ENCODE peak calls at places on chromosomes 13 and 19, in four cellular contexts. One of them, this sample, is unnamed.
A peak's percentile ranks its signal among the peaks of the same experiment; 100 is the strongest.

GRCh38 chr19:50189326-50189725 is 14.1 kb upstream of the MYH14 start:
- DNase-seq in neural progenitor cell: no peak
- DNase-seq in body of pancreas: no peak
- DNase-seq in prostate gland: no peak
- DNase-seq in this sample: no peak

GRCh38 chr19:11978492-11979100 is 13.8 kb downstream of the ZNF763 start:
- DNase-seq in neural progenitor cell: no peak
- DNase-seq in prostate gland: no peak
- DNase-seq in body of pancreas: no peak
- DNase-seq in this sample: no peak

GRCh38 chr13:80040219-80040976 is 300.5 kb downstream of the SPRY2 start:
- DNase-seq in body of pancreas: no peak
- DNase-seq in neural progenitor cell: no peak
- DNase-seq in prostate gland: no peak
- DNase-seq in this sample: peak; percentile 94

GRCh38 chr13:67515895-67516294 is 285.8 kb upstream of the PCDH9 start:
- DNase-seq in body of pancreas: no peak
- DNase-seq in neural progenitor cell: no peak
- DNase-seq in prostate gland: no peak
- DNase-seq in this sample: peak; percentile 65

GRCh38 chr13:48156466-48156865 is 61.6 kb upstream of the MED4 start:
- DNase-seq in prostate gland: no peak
- DNase-seq in body of pancreas: no peak
- DNase-seq in neural progenitor cell: no peak
- DNase-seq in this sample: peak; percentile 69

GRCh38 chr19:4380254-4380727 is 20.1 kb downstream of the SH3GL1 start:
- DNase-seq in body of pancreas: peak; percentile 21
- DNase-seq in prostate gland: no peak
- DNase-seq in neural progenitor cell: no peak
- DNase-seq in this sample: peak; percentile 34

GRCh38 chr13:23175920-23176319 is 4.9 kb upstream of the SGCG start:
- DNase-seq in body of pancreas: no peak
- DNase-seq in prostate gland: no peak
- DNase-seq in neural progenitor cell: no peak
- DNase-seq in this sample: no peak

GRCh38 chr19:38308006-38308766 is 4.1 kb downstream of the C19orf33 start:
- DNase-seq in body of pancreas: no peak
- DNase-seq in neural progenitor cell: no peak
- DNase-seq in prostate gland: no peak
- DNase-seq in this sample: no peak

GRCh38 chr13:97193577-97193976 is 28.6 kb upstream of the MBNL2 start:
- DNase-seq in prostate gland: no peak
- DNase-seq in neural progenitor cell: no peak
- DNase-seq in body of pancreas: no peak
- DNase-seq in this sample: no peak

GRCh38 chr19:33404506-33404905 is 31.0 kb downstream of the CEBPG start:
- DNase-seq in neural progenitor cell: no peak
- DNase-seq in body of pancreas: no peak
- DNase-seq in prostate gland: no peak
- DNase-seq in this sample: no peak

GRCh38 chr19:36246006-36246391 is 31.1 kb downstream of the ZNF146 start:
- DNase-seq in neural progenitor cell: no peak
- DNase-seq in body of pancreas: no peak
- DNase-seq in prostate gland: no peak
- DNase-seq in this sample: no peak

GRCh38 chr13:40197936-40198335 is 468.5 kb downstream of the FOXO1 start:
- DNase-seq in prostate gland: no peak
- DNase-seq in neural progenitor cell: no peak
- DNase-seq in body of pancreas: no peak
- DNase-seq in this sample: no peak

GRCh38 chr19:18118420-18119242 is 21.1 kb downstream of the MAST3 start:
- DNase-seq in prostate gland: no peak
- DNase-seq in neural progenitor cell: no peak
- DNase-seq in body of pancreas: peak; percentile 25
- DNase-seq in this sample: no peak

GRCh38 chr13:45339867-45340266 is 1.1 kb downstream of the TPT1 start:
- DNase-seq in neural progenitor cell: no peak
- DNase-seq in prostate gland: no peak
- DNase-seq in body of pancreas: no peak
- DNase-seq in this sample: no peak

GRCh38 chr19:46080561-46080960 is 39.8 kb upstream of the IGFL4 start:
- DNase-seq in neural progenitor cell: no peak
- DNase-seq in body of pancreas: no peak
- DNase-seq in prostate gland: no peak
- DNase-seq in this sample: peak; percentile 79

GRCh38 chr13:20721454-20722357 is 18.2 kb downstream of the IL17D start:
- DNase-seq in prostate gland: no peak
- DNase-seq in neural progenitor cell: peak; percentile 77
- DNase-seq in body of pancreas: peak; percentile 51
- DNase-seq in this sample: peak; percentile 45

GRCh38 chr13:92175330-92175729 is 776.9 kb downstream of the GPC5 start:
- DNase-seq in body of pancreas: no peak
- DNase-seq in neural progenitor cell: peak; percentile 65
- DNase-seq in prostate gland: peak; percentile 5
- DNase-seq in this sample: peak; percentile 41

GRCh38 chr13:99357149-99357596 is 50.0 kb upstream of the GPR183 start:
- DNase-seq in body of pancreas: no peak
- DNase-seq in neural progenitor cell: no peak
- DNase-seq in prostate gland: no peak
- DNase-seq in this sample: no peak

GRCh38 chr13:104779311-104779710 is 1713.1 kb upstream of the SLC10A2 start:
- DNase-seq in prostate gland: no peak
- DNase-seq in body of pancreas: no peak
- DNase-seq in neural progenitor cell: peak; percentile 21
- DNase-seq in this sample: peak; percentile 20

GRCh38 chr13:73934215-73934623 is 200.0 kb downstream of the KLF12 start:
- DNase-seq in neural progenitor cell: no peak
- DNase-seq in body of pancreas: no peak
- DNase-seq in prostate gland: no peak
- DNase-seq in this sample: no peak

DNA sequence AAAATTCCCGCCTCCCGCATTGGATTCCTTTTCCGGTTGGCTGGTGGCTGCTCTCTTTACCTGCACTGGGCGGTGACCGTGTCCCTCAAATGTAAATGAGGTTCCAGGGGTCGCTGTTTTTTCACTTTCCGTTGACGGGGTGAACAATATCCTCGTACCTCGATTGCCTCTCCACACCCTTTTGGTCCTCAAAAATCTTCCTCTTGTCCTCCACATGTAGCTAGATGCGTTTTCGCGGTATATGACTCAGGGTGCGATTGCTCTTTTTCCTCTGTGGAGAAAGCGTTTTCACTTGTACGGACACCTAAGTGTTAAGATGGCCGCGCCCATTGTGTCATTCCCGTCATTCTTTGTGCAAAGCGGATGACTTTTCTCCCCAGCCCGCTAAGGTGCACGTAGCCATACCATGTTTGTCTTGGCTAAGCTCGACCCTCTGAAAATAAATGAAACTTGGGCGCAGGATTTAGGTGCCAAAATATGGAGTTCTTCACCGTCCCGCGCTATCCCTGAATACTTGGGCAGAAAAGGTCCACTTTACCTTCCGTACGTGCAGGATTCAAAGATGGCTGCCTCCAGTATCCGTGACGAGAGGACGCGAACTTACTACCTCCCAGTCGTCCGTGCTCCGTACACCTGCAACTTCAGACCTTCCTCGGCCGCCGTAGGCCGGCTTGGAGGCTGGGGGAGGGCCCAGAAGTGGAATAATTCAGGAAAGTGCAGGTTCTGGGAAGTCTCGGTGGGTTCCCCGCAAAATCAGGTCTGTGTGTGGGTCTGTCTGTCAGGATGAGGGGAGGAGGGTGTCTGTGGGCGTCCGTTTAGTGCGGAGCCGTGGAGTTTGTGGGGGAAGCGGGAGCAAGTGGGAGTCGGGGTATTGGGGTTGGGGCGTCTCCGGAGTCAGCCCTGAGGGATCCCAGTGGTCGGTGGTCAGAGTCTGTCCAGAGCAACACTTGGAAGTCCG is at the start of gene ZNF613:
- DNase-seq in neural progenitor cell: peak; percentile 92
- DNase-seq in body of pancreas: peak; percentile 91
- DNase-seq in prostate gland: peak; percentile 89
- DNase-seq in this sample: peak; percentile 95
- TF ChIP-seq CTCF in neural progenitor cell: peak; percentile 47
- TF ChIP-seq CTCF in body of pancreas: peak; percentile 67
- TF ChIP-seq CTCF in prostate gland: no peak
- TF ChIP-seq CTCF in this sample: no peak

GRCh38 chr13:31476753-31477152 is 262.6 kb upstream of the RXFP2 start:
- DNase-seq in prostate gland: no peak
- DNase-seq in neural progenitor cell: no peak
- DNase-seq in body of pancreas: no peak
- DNase-seq in this sample: no peak
- TF ChIP-seq CTCF in prostate gland: no peak
- TF ChIP-seq CTCF in neural progenitor cell: peak; percentile 25
- TF ChIP-seq CTCF in body of pancreas: peak; percentile 6
- TF ChIP-seq CTCF in this sample: no peak

GRCh38 chr13:36224730-36225129 is 10.4 kb upstream of the SOHLH2 start:
- DNase-seq in neural progenitor cell: no peak
- DNase-seq in prostate gland: no peak
- DNase-seq in body of pancreas: no peak
- DNase-seq in this sample: no peak
- TF ChIP-seq CTCF in neural progenitor cell: no peak
- TF ChIP-seq CTCF in prostate gland: no peak
- TF ChIP-seq CTCF in body of pancreas: no peak
- TF ChIP-seq CTCF in this sample: no peak

GRCh38 chr13:60379837-60380236 is 17.2 kb upstream of the TDRD3 start:
- DNase-seq in neural progenitor cell: peak; percentile 36
- DNase-seq in body of pancreas: no peak
- DNase-seq in prostate gland: no peak
- DNase-seq in this sample: peak; percentile 9
- TF ChIP-seq CTCF in neural progenitor cell: peak; percentile 41
- TF ChIP-seq CTCF in body of pancreas: no peak
- TF ChIP-seq CTCF in prostate gland: no peak
- TF ChIP-seq CTCF in this sample: no peak

GRCh38 chr19:6394831-6395230 is 1.9 kb upstream of the GTF2F1 start:
- DNase-seq in neural progenitor cell: no peak
- DNase-seq in prostate gland: no peak
- DNase-seq in body of pancreas: no peak
- DNase-seq in this sample: no peak

GRCh38 chr19:6393982-6394412 is 1.0 kb upstream of the GTF2F1 start:
- DNase-seq in body of pancreas: no peak
- DNase-seq in neural progenitor cell: no peak
- DNase-seq in prostate gland: no peak
- DNase-seq in this sample: no peak

GRCh38 chr19:6396305-6396704 is 3.3 kb upstream of the GTF2F1 start:
- DNase-seq in neural progenitor cell: no peak
- DNase-seq in body of pancreas: no peak
- DNase-seq in prostate gland: no peak
- DNase-seq in this sample: no peak

GRCh38 chr19:6392219-6393073 is 518 bp downstream of the GTF2F1 start:
- DNase-seq in neural progenitor cell: peak; percentile 18
- DNase-seq in body of pancreas: no peak
- DNase-seq in prostate gland: no peak
- DNase-seq in this sample: no peak

DNA sequence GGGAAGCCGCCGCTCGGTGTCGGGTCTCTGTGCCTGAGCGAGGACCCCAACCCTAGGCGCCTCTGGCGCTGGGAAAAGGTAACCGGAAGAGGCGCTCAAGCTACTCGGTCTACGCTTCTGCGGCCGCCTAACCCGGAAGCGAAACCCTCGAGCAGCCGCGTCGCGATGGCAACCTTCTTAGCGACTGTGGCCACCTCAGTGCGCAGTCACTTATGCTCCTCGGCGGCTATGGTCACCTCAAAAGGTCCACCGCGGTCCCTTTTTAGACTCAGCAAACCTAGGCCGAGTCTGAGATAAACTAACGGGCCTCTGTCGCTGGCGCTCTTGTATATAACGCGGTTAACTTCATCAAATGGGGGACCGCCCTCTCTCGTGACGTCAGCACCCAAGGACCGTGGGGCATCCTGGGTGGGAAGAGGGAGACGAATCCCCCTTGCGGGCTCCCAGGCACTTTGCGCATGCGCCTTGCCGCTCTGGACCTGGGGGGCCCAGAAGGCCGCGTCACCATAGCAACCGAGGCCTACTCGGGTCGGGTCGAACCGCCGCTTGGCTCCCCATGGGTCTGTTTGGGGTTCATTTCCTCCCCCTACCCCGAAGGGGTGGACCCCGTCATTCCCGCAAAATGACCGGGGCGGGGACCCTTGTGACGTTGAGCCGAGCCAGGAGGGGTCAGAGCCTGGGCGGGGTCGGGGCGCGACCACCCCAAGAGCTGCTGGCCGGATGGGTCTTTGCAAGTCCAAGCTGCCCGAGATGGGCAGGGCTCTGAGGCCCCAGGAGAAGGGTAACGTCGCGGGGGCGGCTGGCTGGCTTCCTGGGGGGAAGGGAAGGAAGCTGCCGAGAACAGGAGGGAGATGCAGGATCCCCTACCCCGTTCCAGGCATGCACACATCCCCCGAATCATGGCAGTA is at the start of gene GTF2F1:
- DNase-seq in body of pancreas: peak; percentile 86
- DNase-seq in prostate gland: peak; percentile 83
- DNase-seq in neural progenitor cell: peak; percentile 98
- DNase-seq in this sample: peak; percentile 93
- TF ChIP-seq CTCF in body of pancreas: peak; percentile 34
- TF ChIP-seq CTCF in prostate gland: no peak
- TF ChIP-seq CTCF in neural progenitor cell: peak; percentile 26
- TF ChIP-seq CTCF in this sample: no peak

GRCh38 chr19:40534148-40534547 is 42.5 kb upstream of the SHKBP1 start:
- DNase-seq in body of pancreas: no peak
- DNase-seq in neural progenitor cell: no peak
- DNase-seq in prostate gland: no peak
- DNase-seq in this sample: no peak

GRCh38 chr19:40529093-40529954 is 47.3 kb upstream of the SHKBP1 start:
- DNase-seq in neural progenitor cell: peak; percentile 95
- DNase-seq in body of pancreas: peak; percentile 88
- DNase-seq in prostate gland: peak; percentile 82
- DNase-seq in this sample: peak; percentile 79

GRCh38 chr19:40530091-40530901 is 46.4 kb upstream of the SHKBP1 start:
- DNase-seq in neural progenitor cell: peak; percentile 89
- DNase-seq in prostate gland: no peak
- DNase-seq in body of pancreas: peak; percentile 24
- DNase-seq in this sample: no peak

GRCh38 chr19:40528533-40529092 is 48.1 kb upstream of the SHKBP1 start:
- DNase-seq in body of pancreas: no peak
- DNase-seq in prostate gland: no peak
- DNase-seq in neural progenitor cell: no peak
- DNase-seq in this sample: no peak

DNA sequence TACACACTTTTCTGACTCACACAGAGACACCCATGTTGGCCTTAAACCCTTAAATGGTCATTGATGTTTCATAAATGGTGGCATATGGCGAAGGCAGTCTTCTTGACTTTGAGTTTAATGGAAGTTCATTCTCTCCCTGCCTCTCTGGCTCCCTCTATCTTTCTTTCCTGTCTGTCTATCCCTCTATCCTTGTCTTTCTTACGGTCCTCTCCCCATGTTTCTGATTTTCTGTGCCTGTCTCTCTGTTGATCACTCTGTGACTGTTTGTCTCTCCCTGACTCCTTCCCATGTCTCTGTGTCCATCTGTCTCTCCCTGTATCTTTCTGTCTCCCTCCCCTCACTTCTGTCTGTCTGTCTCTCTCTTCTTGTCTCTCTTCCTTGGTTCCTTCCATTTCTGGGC is 43.2 kb upstream of the SHKBP1 start:
- DNase-seq in prostate gland: no peak
- DNase-seq in body of pancreas: no peak
- DNase-seq in neural progenitor cell: no peak
- DNase-seq in this sample: no peak
- TF ChIP-seq CTCF in prostate gland: no peak
- TF ChIP-seq CTCF in body of pancreas: no peak
- TF ChIP-seq CTCF in neural progenitor cell: peak; percentile 25
- TF ChIP-seq CTCF in this sample: no peak

GRCh38 chr19:984165-984967 is at the start of gene WDR18:
- DNase-seq in neural progenitor cell: peak; percentile 95
- DNase-seq in prostate gland: peak; percentile 92
- DNase-seq in body of pancreas: peak; percentile 93
- DNase-seq in this sample: peak; percentile 89
- TF ChIP-seq CTCF in neural progenitor cell: peak; percentile 8
- TF ChIP-seq CTCF in prostate gland: peak; percentile 12
- TF ChIP-seq CTCF in body of pancreas: peak; percentile 28
- TF ChIP-seq CTCF in this sample: no peak

This sample was measured in MCF 10A.